ENCODE peak calls at places on chromosomes 13 and 19, in seven cellular contexts. X, B, K, U, Z, L and Q are unnamed samples.

GRCh38 chr13:59119475-59119874 is 1044.3 kb downstream of the DIAPH3 start:
- DNase-seq in X (no peak), B (no peak), K (no peak), U (no peak), Z (no peak), L (no peak), Q (no peak)

GRCh38 chr13:71638728-71639127 is 228.3 kb downstream of the DACH1 start:
- DNase-seq in X (no peak), B (no peak), K (no peak), U (no peak), Z (no peak), L (no peak), Q (no peak)

GRCh38 chr19:45498411-45499195 is at the start of gene PPM1N:
- DNase-seq in X (peak), B (no peak), K (no peak), U (no peak), Z (no peak), L (peak), Q (peak)

GRCh38 chr13:48976677-48977625 is 1.2 kb downstream of the FNDC3A start:
- DNase-seq in X (no peak), B (no peak), K (peak), U (no peak), Z (peak), L (no peak), Q (no peak)

GRCh38 chr19:14416743-14417214 is 2.4 kb downstream of the DDX39A start:
- DNase-seq in X (no peak), B (no peak), K (no peak), U (no peak), Z (no peak), L (no peak), Q (no peak)

GRCh38 chr13:33188093-33188882 is 97.3 kb downstream of the STARD13 start:
- DNase-seq in X (no peak), B (no peak), K (no peak), U (no peak), Z (no peak), L (no peak), Q (no peak)

GRCh38 chr13:42553098-42554046 is 20.6 kb upstream of the TNFSF11 start:
- DNase-seq in X (no peak), B (no peak), K (no peak), U (no peak), Z (no peak), L (no peak), Q (no peak)

GRCh38 chr13:103288114-103288513 is 221.9 kb upstream of the SLC10A2 start:
- DNase-seq in X (no peak), B (no peak), K (no peak), U (no peak), Z (no peak), L (no peak), Q (no peak)

GRCh38 chr19:33780746-33781145 is 15.9 kb upstream of the KCTD15 start:
- DNase-seq in X (no peak), B (no peak), K (peak), U (no peak), Z (no peak), L (no peak), Q (no peak)

GRCh38 chr19:33469171-33470039 is 52.2 kb downstream of the PEPD start:
- DNase-seq in X (no peak), B (no peak), K (no peak), U (no peak), Z (no peak), L (no peak), Q (no peak)